ENCODE peak calls at places on chromosomes 4 and X, in five cellular contexts. T is left cardiac atrium, N is RKO, M is AG04450, H is EH. G is an unnamed sample.

GRCh38 chr4:17786567-17786966 is 5.1 kb upstream of the FAM184B start:
- DNase-seq in T (no peak), N (no peak), M (no peak), H (no peak), G (no peak)

GRCh38 chr4:29708473-29708872 is 1011.7 kb upstream of the PCDH7 start:
- DNase-seq in T (no peak), N (peak), M (peak), H (peak), G (no peak)

GRCh38 chr4:145404754-145405153 is 76.9 kb upstream of the SMAD1 start:
- DNase-seq in T (no peak), N (no peak), M (no peak), H (no peak), G (no peak)

GRCh38 chr4:139902328-139903217 is 237.0 kb downstream of the MGST2 start:
- DNase-seq in T (no peak), N (no peak), M (no peak), H (peak), G (no peak)

GRCh38 chr4:184420402-184420801 is 53.9 kb downstream of the IRF2 start:
- DNase-seq in T (no peak), N (no peak), M (no peak), H (no peak), G (no peak)

GRCh38 chr4:89288430-89288829 is 19.2 kb downstream of the GPRIN3 start:
- DNase-seq in T (no peak), N (no peak), M (no peak), H (no peak), G (no peak)

GRCh38 chr4:77854431-77855111 is 8.1 kb upstream of the MRPL1 start:
- DNase-seq in T (no peak), N (no peak), M (no peak), H (no peak), G (peak)

GRCh38 chr4:38298868-38299713 is 338.9 kb downstream of the PTTG2 start:
- DNase-seq in T (no peak), N (no peak), M (no peak), H (no peak), G (no peak)

GRCh38 chrX:135009838-135010237 is 12.5 kb downstream of the RTL8B start:
- DNase-seq in T (no peak), N (no peak), M (no peak), H (no peak), G (no peak)

GRCh38 chrX:131704136-131704695 is 160.3 kb downstream of the OR13H1 start:
- DNase-seq in T (peak), N (no peak), M (no peak), H (no peak), G (peak)

GRCh38 chrX:19446397-19446796 is 68.9 kb downstream of the MAP3K15 start:
- DNase-seq in T (no peak), N (no peak), M (no peak), H (no peak), G (no peak)

GRCh38 chrX:9829308-9830267 is 43.4 kb downstream of the SHROOM2 start:
- DNase-seq in T (no peak), N (peak), M (no peak), H (peak), G (no peak)

G was measured in T-cell.